ENCODE peak calls at places on chromosomes 16 and 17, in six cellular contexts. D is esophagus squamous epithelium, H is osteoblast, W is A549, C is Karpas-422, B is mesendoderm. V is an unnamed sample.

GRCh38 chr17:50078430-50078829 is 16.7 kb upstream of the PDK2 start:
- DNase-seq in B (no peak), D (no peak), H (peak; percentile 49), W (no peak), C (no peak), V (no peak)

GRCh38 chr17:3447625-3448024 is 14.0 kb upstream of the OR1E2 start:
- DNase-seq in B (peak; percentile 85), C (peak; percentile 59), D (no peak), W (peak; percentile 52), H (no peak), V (no peak)

GRCh38 chr16:22370038-22370541 is 4.3 kb downstream of the CDR2 start:
- DNase-seq in B (no peak), W (no peak), C (no peak), H (peak; percentile 74), D (no peak), V (no peak)

GRCh38 chr16:57260294-57260929 is 15.4 kb downstream of the ARL2BP start:
- DNase-seq in B (peak; percentile 91), C (no peak), D (no peak), H (peak; percentile 98), W (no peak), V (no peak)

GRCh38 chr16:23521037-23521743 is 10.9 kb upstream of the GGA2 start:
- DNase-seq in B (no peak), H (no peak), W (no peak), D (no peak), C (peak; percentile 50), V (no peak)

GRCh38 chr17:33200116-33200515 is 93.0 kb downstream of the ASIC2 start:
- DNase-seq in C (no peak), B (no peak), H (no peak), D (no peak), W (peak; percentile 40), V (no peak)

GRCh38 chr17:2212328-2212981 is 91.1 kb downstream of the SMG6 start:
- DNase-seq in B (no peak), W (no peak), C (no peak), D (no peak), H (peak; percentile 76), V (no peak)

GRCh38 chr16:85185281-85185680 is 73.0 kb upstream of the CIBAR2 start:
- DNase-seq in W (no peak), D (no peak), C (no peak), B (no peak), H (peak; percentile 69), V (no peak)

GRCh38 chr16:85627102-85627834 is 14.1 kb downstream of the GSE1 start:
- DNase-seq in H (no peak), D (no peak), B (no peak), W (no peak), C (no peak), V (no peak)

GRCh38 chr17:6502871-6503509 is 53.4 kb downstream of the PITPNM3 start:
- DNase-seq in W (no peak), H (no peak), B (no peak), D (no peak), C (no peak), V (no peak)

GRCh38 chr17:59355695-59356323 is 24.4 kb downstream of the YPEL2 start:
- DNase-seq in H (no peak), D (no peak), B (no peak), W (no peak), C (no peak), V (no peak)

GRCh38 chr16:71792176-71792575 is 16.5 kb downstream of the AP1G1 start:
- DNase-seq in C (no peak), H (peak; percentile 38), W (no peak), B (no peak), D (no peak), V (no peak)

GRCh38 chr16:87435399-87436224 is 43.5 kb downstream of the MAP1LC3B start:
- DNase-seq in H (peak; percentile 94), W (no peak), D (no peak), C (no peak), B (no peak), V (no peak)

GRCh38 chr17:69761767-69762321 is 313.2 kb upstream of the KCNJ16 start:
- DNase-seq in H (peak; percentile 30), C (no peak), D (no peak), B (peak; percentile 86), W (peak; percentile 96), V (no peak)

DNA sequence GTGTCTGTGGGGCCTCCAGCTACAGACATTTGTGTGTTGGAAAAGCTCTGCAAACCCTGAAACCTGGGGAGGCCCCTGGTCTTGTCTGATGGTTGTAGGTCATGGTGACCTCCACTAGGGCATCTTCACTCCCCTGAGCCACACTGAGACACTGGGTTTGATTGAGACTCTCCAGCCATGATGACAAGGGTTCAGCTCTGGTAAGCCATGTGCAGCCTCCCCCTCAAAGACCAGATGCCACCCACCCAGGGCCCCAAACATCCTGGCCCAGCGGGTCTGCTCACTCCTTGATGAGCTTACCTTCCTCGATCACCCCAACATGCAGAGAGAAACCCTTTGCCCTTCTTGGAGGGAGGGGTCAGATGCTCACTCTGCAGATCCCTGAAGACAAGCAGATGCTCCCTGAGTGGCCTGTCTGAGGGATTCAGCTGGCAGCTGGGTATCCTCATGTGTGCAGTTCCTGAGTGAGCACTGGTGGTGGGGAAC is 101.6 kb downstream of the METRNL start:
- DNase-seq in C (peak; percentile 83), D (no peak), W (peak; percentile 38), B (no peak), H (peak; percentile 67), V (no peak)
- H3K4me3 ChIP-seq in C (no peak overlapping the region), D (no peak overlapping the region), W (no peak overlapping the region), B (no peak overlapping the region), H (no peak overlapping the region), V (no peak overlapping the region)

DNA sequence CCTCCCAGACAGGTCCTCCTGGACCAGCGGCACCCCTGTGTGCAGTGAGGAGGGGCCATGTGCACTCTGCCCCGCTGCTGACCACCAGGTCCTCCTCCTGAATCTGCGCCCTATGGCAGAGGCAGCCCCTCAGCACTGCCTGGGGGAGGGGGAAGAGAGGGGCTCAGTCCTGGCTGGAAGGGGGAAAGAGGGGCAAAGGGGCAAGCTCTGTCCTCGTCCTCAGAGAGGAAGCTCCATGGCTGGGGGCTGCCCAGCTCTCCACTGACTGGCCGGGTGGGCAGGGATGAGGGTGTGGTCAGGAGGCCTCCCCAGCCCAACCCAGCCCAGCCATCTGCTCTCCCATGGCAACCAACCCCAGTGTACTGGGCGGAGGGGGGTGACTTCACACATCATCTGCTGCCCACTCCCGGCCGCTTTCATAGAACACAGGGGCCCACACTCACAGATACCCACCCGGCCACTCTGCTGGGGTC is 5.5 kb upstream of the BCAR1 start:
- DNase-seq in B (peak; percentile 55), W (no peak), D (no peak), C (no peak), H (peak; percentile 98), V (no peak)
- H3K4me1 ChIP-seq in B (peaks cover 44% of the 10 kb centered on the region), W (peaks cover 61% of the 10 kb centered on the region), D (peaks cover 38% of the 10 kb centered on the region), C (peaks cover 7% of the 10 kb centered on the region), H (peaks cover 64% of the 10 kb centered on the region), V (peaks cover 68% of the 10 kb centered on the region)

GRCh38 chr17:78731904-78732303 is 50.2 kb downstream of the CYTH1 start:
- DNase-seq in H (no peak), B (no peak), W (no peak), C (no peak), D (no peak), V (no peak)

GRCh38 chr17:78737332-78737731 is 44.7 kb downstream of the CYTH1 start:
- DNase-seq in D (no peak), B (peak; percentile 54), W (peak; percentile 60), H (peak; percentile 83), C (no peak), V (peak; percentile 52)

GRCh38 chr17:78735832-78736525 is 46.1 kb downstream of the CYTH1 start:
- DNase-seq in C (no peak), W (peak; percentile 49), D (no peak), H (no peak), B (peak; percentile 67), V (no peak)

GRCh38 chr17:78736526-78737079 is 45.5 kb downstream of the CYTH1 start:
- DNase-seq in D (no peak), W (peak; percentile 92), H (no peak), C (peak; percentile 73), B (peak; percentile 72), V (no peak)

GRCh38 chr17:78734841-78735641 is 47.0 kb downstream of the CYTH1 start:
- DNase-seq in W (no peak), D (no peak), B (no peak), H (no peak), C (no peak), V (no peak)
- H3K4me3 ChIP-seq in W (peak overlapping the region; percentile 61), D (peak overlapping the region; percentile 58), B (no peak overlapping the region), H (peak overlapping the region; percentile 79), C (peak overlapping the region; percentile 57), V (no peak overlapping the region)

DNA sequence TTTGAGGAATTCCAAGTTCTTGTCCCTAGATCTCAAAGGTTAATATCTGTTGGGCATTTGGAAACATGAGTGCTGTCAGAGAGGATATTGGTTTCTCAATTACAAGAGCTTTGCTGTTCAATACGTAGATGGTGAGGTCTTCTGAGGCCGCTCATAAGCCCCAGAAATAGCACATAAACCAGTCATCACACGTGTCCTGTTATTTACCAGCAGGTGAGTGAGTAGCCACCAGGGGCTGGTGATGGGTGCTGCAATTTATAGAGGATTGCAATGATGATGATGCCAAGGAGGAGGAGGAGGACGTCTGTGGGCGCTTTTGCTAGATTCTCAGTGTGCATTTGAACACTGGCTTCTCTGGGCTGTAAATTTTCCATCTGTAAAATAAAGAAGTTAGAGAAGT is 89.0 kb downstream of the SALL1 start:
- DNase-seq in W (peak; percentile 9), D (no peak), C (no peak), B (no peak), H (no peak), V (no peak)
- H3K4me1 ChIP-seq in W (no peaks in the 10 kb centered on the region), D (no peaks in the 10 kb centered on the region), C (no peaks in the 10 kb centered on the region), B (no peaks in the 10 kb centered on the region), H (no peaks in the 10 kb centered on the region), V (no peaks in the 10 kb centered on the region)

DNA sequence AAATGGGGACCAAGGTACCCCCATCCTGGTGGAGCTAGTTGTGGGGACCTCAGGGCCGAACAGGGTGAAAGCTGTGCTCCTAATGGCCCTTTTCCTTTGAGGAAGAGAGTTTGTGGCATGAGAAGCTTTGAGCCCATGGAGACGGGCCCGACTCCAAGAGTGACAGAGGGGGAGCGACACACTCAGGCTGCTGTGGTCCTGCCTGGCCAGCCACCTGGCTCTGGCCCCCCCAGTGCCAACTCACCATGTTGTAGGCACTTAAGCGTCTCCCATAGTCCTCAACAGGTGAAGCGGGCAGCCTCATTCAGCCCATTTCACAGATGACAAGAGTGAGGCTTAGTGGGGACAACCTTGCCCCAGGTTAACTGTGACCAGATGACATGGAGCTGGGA is 1.6 kb downstream of the IL21R start:
- DNase-seq in C (no peak), H (no peak), W (no peak), B (no peak), D (no peak), V (no peak)
- H3K4me3 ChIP-seq in C (no peak overlapping the region), H (no peak overlapping the region), W (no peak overlapping the region), B (no peak overlapping the region), D (peak overlapping the region; percentile 27), V (no peak overlapping the region)

GRCh38 chr16:29806641-29807425 is 504 bp downstream of the MAZ start:
- DNase-seq in W (peak; percentile 88), C (peak; percentile 91), D (no peak), H (peak; percentile 91), B (peak; percentile 88), V (peak; percentile 48)
- H3K4me1 ChIP-seq in W (peaks cover 44% of the 10 kb centered on the region), C (peaks cover 76% of the 10 kb centered on the region), D (peaks cover 46% of the 10 kb centered on the region), H (peaks cover 44% of the 10 kb centered on the region), B (peaks cover 10% of the 10 kb centered on the region), V (peaks cover 28% of the 10 kb centered on the region)